ENCODE peak calls at places on chromosomes 11 and 22, in five cellular contexts. One of them, this sample, is unnamed.

GRCh38 chr11:96008161-96008560 is 84.3 kb upstream of the MTMR2 start:
- DNase-seq in WTC11: no peak
- DNase-seq in fibroblast of the aortic adventitia: no peak
- DNase-seq in AG09319: peak; percentile 71
- DNase-seq in HFF-Myc: peak; percentile 41
- DNase-seq in this sample: no peak

GRCh38 chr11:41301023-41301422 is 158.4 kb downstream of the LRRC4C start:
- DNase-seq in fibroblast of the aortic adventitia: no peak
- DNase-seq in AG09319: no peak
- DNase-seq in WTC11: no peak
- DNase-seq in HFF-Myc: no peak
- DNase-seq in this sample: no peak

GRCh38 chr22:46681010-46681409 is 57.0 kb downstream of the CERK start:
- DNase-seq in WTC11: peak; percentile 52
- DNase-seq in HFF-Myc: no peak
- DNase-seq in AG09319: no peak
- DNase-seq in fibroblast of the aortic adventitia: no peak
- DNase-seq in this sample: peak; percentile 67

GRCh38 chr22:43171607-43172006 is 15.3 kb downstream of the TTLL12 start:
- DNase-seq in WTC11: no peak
- DNase-seq in HFF-Myc: no peak
- DNase-seq in fibroblast of the aortic adventitia: no peak
- DNase-seq in AG09319: no peak
- DNase-seq in this sample: no peak

GRCh38 chr11:16986434-16987204 is 27.6 kb downstream of the PLEKHA7 start:
- DNase-seq in fibroblast of the aortic adventitia: no peak
- DNase-seq in AG09319: no peak
- DNase-seq in HFF-Myc: no peak
- DNase-seq in WTC11: peak; percentile 22
- DNase-seq in this sample: peak; percentile 84

GRCh38 chr11:26830757-26831156 is 108.9 kb upstream of the SLC5A12 start:
- DNase-seq in fibroblast of the aortic adventitia: peak; percentile 30
- DNase-seq in WTC11: no peak
- DNase-seq in AG09319: no peak
- DNase-seq in HFF-Myc: no peak
- DNase-seq in this sample: no peak

GRCh38 chr22:20292673-20293232 is 24.6 kb upstream of the RTN4R start:
- DNase-seq in WTC11: no peak
- DNase-seq in fibroblast of the aortic adventitia: no peak
- DNase-seq in HFF-Myc: no peak
- DNase-seq in AG09319: no peak
- DNase-seq in this sample: no peak

GRCh38 chr11:131932584-131933360 is 562.4 kb downstream of the NTM start:
- DNase-seq in AG09319: no peak
- DNase-seq in WTC11: no peak
- DNase-seq in fibroblast of the aortic adventitia: no peak
- DNase-seq in HFF-Myc: no peak
- DNase-seq in this sample: no peak

GRCh38 chr22:32758866-32759385 is 42.6 kb upstream of the TIMP3 start:
- DNase-seq in WTC11: no peak
- DNase-seq in AG09319: no peak
- DNase-seq in HFF-Myc: no peak
- DNase-seq in fibroblast of the aortic adventitia: no peak
- DNase-seq in this sample: no peak

GRCh38 chr22:29470159-29470855 is 9.7 kb upstream of the NEFH start:
- DNase-seq in fibroblast of the aortic adventitia: peak; percentile 34
- DNase-seq in WTC11: peak; percentile 95
- DNase-seq in HFF-Myc: no peak
- DNase-seq in AG09319: no peak
- DNase-seq in this sample: peak; percentile 80

GRCh38 chr11:37259734-37260133 is 661.7 kb upstream of the RAG2 start:
- DNase-seq in fibroblast of the aortic adventitia: no peak
- DNase-seq in WTC11: no peak
- DNase-seq in HFF-Myc: no peak
- DNase-seq in AG09319: no peak
- DNase-seq in this sample: no peak

GRCh38 chr11:61345170-61345610 is 12.2 kb downstream of the TKFC start:
- DNase-seq in WTC11: no peak
- DNase-seq in HFF-Myc: no peak
- DNase-seq in fibroblast of the aortic adventitia: peak; percentile 46
- DNase-seq in AG09319: no peak
- DNase-seq in this sample: no peak

GRCh38 chr11:118176400-118177134 is at the start of gene SCN2B:
- DNase-seq in AG09319: no peak
- DNase-seq in HFF-Myc: no peak
- DNase-seq in WTC11: no peak
- DNase-seq in fibroblast of the aortic adventitia: no peak
- DNase-seq in this sample: no peak

GRCh38 chr11:128903248-128904041 is 12.3 kb downstream of the KCNJ5 start:
- DNase-seq in fibroblast of the aortic adventitia: no peak
- DNase-seq in WTC11: no peak
- DNase-seq in HFF-Myc: no peak
- DNase-seq in AG09319: no peak
- DNase-seq in this sample: no peak

GRCh38 chr22:19968450-19968891 is 26.9 kb upstream of the TXNRD2 start:
- DNase-seq in fibroblast of the aortic adventitia: no peak
- DNase-seq in WTC11: no peak
- DNase-seq in HFF-Myc: no peak
- DNase-seq in AG09319: no peak
- DNase-seq in this sample: no peak

GRCh38 chr22:36258750-36259619 is 6.1 kb downstream of the APOL1 start:
- DNase-seq in AG09319: no peak
- DNase-seq in HFF-Myc: no peak
- DNase-seq in WTC11: peak; percentile 64
- DNase-seq in fibroblast of the aortic adventitia: peak; percentile 60
- DNase-seq in this sample: peak; percentile 56

GRCh38 chr22:17772963-17773605 is 1.2 kb downstream of the BID start:
- DNase-seq in WTC11: no peak
- DNase-seq in HFF-Myc: no peak
- DNase-seq in AG09319: no peak
- DNase-seq in fibroblast of the aortic adventitia: no peak
- DNase-seq in this sample: no peak

GRCh38 chr11:82676483-82677094 is 57.1 kb downstream of the FAM181B start:
- DNase-seq in AG09319: no peak
- DNase-seq in fibroblast of the aortic adventitia: no peak
- DNase-seq in HFF-Myc: no peak
- DNase-seq in WTC11: no peak
- DNase-seq in this sample: no peak

GRCh38 chr11:17098632-17099031 is 21.2 kb upstream of the RPS13 start:
- DNase-seq in fibroblast of the aortic adventitia: no peak
- DNase-seq in HFF-Myc: no peak
- DNase-seq in WTC11: no peak
- DNase-seq in AG09319: no peak
- DNase-seq in this sample: no peak

GRCh38 chr11:96260067-96260511 is 82.9 kb downstream of the MAML2 start:
- DNase-seq in fibroblast of the aortic adventitia: no peak
- DNase-seq in HFF-Myc: no peak
- DNase-seq in WTC11: no peak
- DNase-seq in AG09319: no peak
- DNase-seq in this sample: no peak

GRCh38 chr11:27192184-27192583 is 151.6 kb downstream of the BBOX1 start:
- DNase-seq in fibroblast of the aortic adventitia: no peak
- DNase-seq in AG09319: no peak
- DNase-seq in WTC11: no peak
- DNase-seq in HFF-Myc: no peak
- DNase-seq in this sample: no peak

GRCh38 chr22:46452195-46453005 is 85.0 kb downstream of the CELSR1 start:
- DNase-seq in WTC11: no peak
- DNase-seq in fibroblast of the aortic adventitia: no peak
- DNase-seq in HFF-Myc: no peak
- DNase-seq in AG09319: no peak
- DNase-seq in this sample: no peak

GRCh38 chr11:97015327-97015726 is 625.5 kb downstream of the JRKL start:
- DNase-seq in HFF-Myc: no peak
- DNase-seq in AG09319: no peak
- DNase-seq in WTC11: no peak
- DNase-seq in fibroblast of the aortic adventitia: no peak
- DNase-seq in this sample: no peak

GRCh38 chr11:127601578-127601977 is 601.0 kb upstream of the KIRREL3 start:
- DNase-seq in HFF-Myc: no peak
- DNase-seq in WTC11: no peak
- DNase-seq in AG09319: no peak
- DNase-seq in fibroblast of the aortic adventitia: no peak
- DNase-seq in this sample: no peak

GRCh38 chr11:130666781-130667251 is 218.4 kb downstream of the ADAMTS15 start:
- DNase-seq in HFF-Myc: no peak
- DNase-seq in fibroblast of the aortic adventitia: peak; percentile 33
- DNase-seq in WTC11: no peak
- DNase-seq in AG09319: no peak
- DNase-seq in this sample: no peak
- TF ChIP-seq CTCF in HFF-Myc: peak; percentile 3
- TF ChIP-seq CTCF in fibroblast of the aortic adventitia: peak; percentile 16
- TF ChIP-seq CTCF in WTC11: no peak
- TF ChIP-seq CTCF in AG09319: peak; percentile 9
- TF ChIP-seq CTCF in this sample: no peak

GRCh38 chr11:14380947-14381555 is 22.1 kb upstream of the RRAS2 start:
- DNase-seq in fibroblast of the aortic adventitia: peak; percentile 54
- DNase-seq in AG09319: no peak
- DNase-seq in WTC11: peak; percentile 69
- DNase-seq in HFF-Myc: no peak
- DNase-seq in this sample: peak; percentile 34
- TF ChIP-seq CTCF in fibroblast of the aortic adventitia: no peak
- TF ChIP-seq CTCF in AG09319: no peak
- TF ChIP-seq CTCF in WTC11: no peak
- TF ChIP-seq CTCF in HFF-Myc: no peak
- TF ChIP-seq CTCF in this sample: no peak

DNA sequence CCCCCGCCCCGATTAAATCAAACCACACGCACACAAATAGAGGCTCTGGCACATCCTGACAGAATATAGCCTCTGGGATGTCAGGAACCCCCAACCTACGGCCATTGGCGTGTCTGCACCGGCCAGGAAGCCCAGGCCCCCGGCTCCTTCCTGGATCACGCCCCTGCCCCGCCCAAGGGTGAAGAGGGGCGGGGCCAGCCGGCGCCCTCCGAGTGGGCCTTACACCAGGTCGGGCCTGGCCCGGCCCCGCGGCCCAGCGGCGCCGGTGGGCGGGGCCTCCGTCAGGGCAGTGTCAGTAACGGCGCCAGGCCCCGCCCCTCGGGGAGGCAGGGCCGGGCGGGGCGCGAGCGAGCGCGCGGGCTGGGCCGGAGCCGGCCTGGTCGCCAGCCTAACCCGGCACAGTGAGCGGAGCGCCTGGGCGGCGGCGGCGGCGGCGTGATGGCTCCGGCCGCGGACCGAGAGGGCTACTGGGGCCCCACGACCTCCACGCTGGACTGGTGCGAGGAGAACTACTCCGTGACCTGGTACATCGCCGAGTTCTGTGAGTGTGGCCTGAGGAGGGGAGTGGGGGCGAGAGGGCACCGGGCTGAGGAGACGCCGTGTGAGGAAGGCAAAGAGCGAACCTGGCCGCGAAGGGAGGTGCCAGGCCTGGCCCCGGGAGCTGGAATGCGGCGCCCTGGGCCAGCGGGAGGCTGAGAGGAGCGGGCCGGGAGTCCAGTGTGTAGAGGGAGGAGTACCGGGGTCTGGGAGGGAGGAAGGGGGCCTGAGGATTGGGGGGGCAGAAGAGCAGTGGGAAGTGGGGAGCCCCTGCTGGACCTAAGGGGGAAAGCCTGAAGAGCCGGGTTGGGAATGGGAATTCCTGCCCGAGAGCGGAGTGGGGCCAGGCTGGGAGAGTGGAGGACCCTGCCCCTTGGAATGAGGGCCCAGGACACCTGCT is at the start of gene ACER3:
- DNase-seq in fibroblast of the aortic adventitia: peak; percentile 73
- DNase-seq in WTC11: peak; percentile 92
- DNase-seq in HFF-Myc: peak; percentile 38
- DNase-seq in AG09319: peak; percentile 70
- DNase-seq in this sample: peak; percentile 99
- TF ChIP-seq CTCF in fibroblast of the aortic adventitia: peak; percentile 55
- TF ChIP-seq CTCF in WTC11: no peak
- TF ChIP-seq CTCF in HFF-Myc: peak; percentile 20
- TF ChIP-seq CTCF in AG09319: peak; percentile 49
- TF ChIP-seq CTCF in this sample: no peak

GRCh38 chr11:1459219-1459575 is 27.4 kb downstream of the MOB2 start:
- DNase-seq in fibroblast of the aortic adventitia: no peak
- DNase-seq in WTC11: no peak
- DNase-seq in HFF-Myc: no peak
- DNase-seq in AG09319: no peak
- DNase-seq in this sample: no peak

GRCh38 chr11:1459739-1460395 is 26.7 kb downstream of the MOB2 start:
- DNase-seq in WTC11: no peak
- DNase-seq in fibroblast of the aortic adventitia: no peak
- DNase-seq in AG09319: no peak
- DNase-seq in HFF-Myc: no peak
- DNase-seq in this sample: no peak

GRCh38 chr11:1457856-1458255 is 28.7 kb downstream of the MOB2 start:
- DNase-seq in fibroblast of the aortic adventitia: no peak
- DNase-seq in AG09319: no peak
- DNase-seq in WTC11: no peak
- DNase-seq in HFF-Myc: no peak
- DNase-seq in this sample: no peak

GRCh38 chr11:1457326-1457680 is 29.3 kb downstream of the MOB2 start:
- DNase-seq in HFF-Myc: no peak
- DNase-seq in WTC11: no peak
- DNase-seq in fibroblast of the aortic adventitia: no peak
- DNase-seq in AG09319: no peak
- DNase-seq in this sample: no peak

GRCh38 chr11:1458340-1459218 is 28.0 kb downstream of the MOB2 start:
- DNase-seq in AG09319: no peak
- DNase-seq in fibroblast of the aortic adventitia: no peak
- DNase-seq in WTC11: peak; percentile 53
- DNase-seq in HFF-Myc: no peak
- DNase-seq in this sample: no peak
- TF ChIP-seq CTCF in AG09319: no peak
- TF ChIP-seq CTCF in fibroblast of the aortic adventitia: peak; percentile 26
- TF ChIP-seq CTCF in WTC11: no peak
- TF ChIP-seq CTCF in HFF-Myc: peak; percentile 44
- TF ChIP-seq CTCF in this sample: peak; percentile 9

DNA sequence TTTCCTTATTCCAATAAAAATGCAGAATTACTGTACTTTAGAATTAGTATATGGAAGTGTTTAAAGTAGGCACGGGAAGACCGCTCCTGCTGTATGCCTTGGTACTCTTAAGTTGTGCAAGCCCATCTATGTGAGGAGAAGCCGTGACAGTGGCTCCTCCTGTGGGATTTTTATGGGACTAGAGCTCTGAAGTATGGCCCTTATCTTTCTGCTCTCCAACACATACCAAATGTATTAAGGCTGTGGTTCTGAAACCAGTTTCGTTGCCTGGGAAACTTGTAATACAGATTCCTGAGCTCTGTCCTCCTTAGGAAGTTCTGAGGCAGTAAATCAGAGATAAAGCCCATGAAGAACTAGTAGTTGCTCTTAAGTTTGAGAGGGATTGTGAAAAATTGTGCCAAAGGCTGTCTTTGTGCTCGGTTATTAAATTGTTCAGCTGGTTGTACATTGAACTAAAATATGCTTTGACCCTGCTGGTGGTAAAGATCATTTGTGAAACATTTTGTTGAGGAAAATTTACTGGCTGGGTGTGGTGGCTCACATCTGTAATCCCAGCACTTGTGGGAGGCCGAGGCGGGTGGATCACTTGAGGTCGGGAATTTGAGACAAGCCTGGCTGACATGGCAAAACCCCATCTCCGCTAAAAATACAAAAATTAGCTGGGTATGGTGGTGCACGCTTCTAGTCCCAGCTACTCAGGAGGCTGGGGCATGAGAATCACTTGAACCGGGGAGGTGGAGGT is 29.3 kb downstream of the RTN3 start:
- DNase-seq in fibroblast of the aortic adventitia: peak; percentile 93
- DNase-seq in HFF-Myc: peak; percentile 37
- DNase-seq in AG09319: peak; percentile 22
- DNase-seq in WTC11: no peak
- DNase-seq in this sample: no peak
- TF ChIP-seq CTCF in fibroblast of the aortic adventitia: peak; percentile 58
- TF ChIP-seq CTCF in HFF-Myc: no peak
- TF ChIP-seq CTCF in AG09319: peak; percentile 15
- TF ChIP-seq CTCF in WTC11: no peak
- TF ChIP-seq CTCF in this sample: no peak